ENCODE peak calls at places on chromosomes 6 and 20, in six cellular contexts. One of them, this sample, is unnamed.
A peak's percentile ranks its signal among the peaks of the same experiment; 100 is the strongest.

GRCh38 chr20:4234128-4234527 is 218.8 kb upstream of the RNF24 start:
- DNase-seq in HCT116: no peak
- DNase-seq in SK-N-SH: no peak
- DNase-seq in NT2/D1: no peak
- DNase-seq in H1: no peak
- DNase-seq in HepG2: no peak
- DNase-seq in this sample: no peak

GRCh38 chr20:57439432-57439831 is 48.2 kb downstream of the RBM38 start:
- DNase-seq in HCT116: no peak
- DNase-seq in SK-N-SH: no peak
- DNase-seq in NT2/D1: no peak
- DNase-seq in H1: no peak
- DNase-seq in HepG2: no peak
- DNase-seq in this sample: no peak

GRCh38 chr6:27477318-27478013 is 4.6 kb upstream of the ZNF184 start:
- DNase-seq in HCT116: no peak
- DNase-seq in SK-N-SH: no peak
- DNase-seq in NT2/D1: no peak
- DNase-seq in H1: no peak
- DNase-seq in HepG2: no peak
- DNase-seq in this sample: no peak

GRCh38 chr6:63636516-63636968 is 940 bp downstream of the PHF3 start:
- DNase-seq in HCT116: peak; percentile 13
- DNase-seq in SK-N-SH: peak; percentile 47
- DNase-seq in NT2/D1: no peak
- DNase-seq in H1: no peak
- DNase-seq in HepG2: peak; percentile 59
- DNase-seq in this sample: no peak

GRCh38 chr6:117870477-117871243 is 36.4 kb upstream of the SLC35F1 start:
- DNase-seq in HCT116: no peak
- DNase-seq in SK-N-SH: no peak
- DNase-seq in NT2/D1: no peak
- DNase-seq in H1: no peak
- DNase-seq in HepG2: no peak
- DNase-seq in this sample: no peak

GRCh38 chr6:124466949-124467348 is 495.3 kb upstream of the RNF217 start:
- DNase-seq in HCT116: no peak
- DNase-seq in SK-N-SH: no peak
- DNase-seq in NT2/D1: no peak
- DNase-seq in H1: no peak
- DNase-seq in HepG2: no peak
- DNase-seq in this sample: no peak

GRCh38 chr6:38587766-38588362 is 51.9 kb downstream of the BTBD9 start:
- DNase-seq in HCT116: no peak
- DNase-seq in SK-N-SH: no peak
- DNase-seq in NT2/D1: no peak
- DNase-seq in H1: no peak
- DNase-seq in HepG2: no peak
- DNase-seq in this sample: no peak

GRCh38 chr6:120608826-120609225 is 725.5 kb downstream of the TBC1D32 start:
- DNase-seq in HCT116: no peak
- DNase-seq in SK-N-SH: no peak
- DNase-seq in NT2/D1: no peak
- DNase-seq in H1: no peak
- DNase-seq in HepG2: peak; percentile 8
- DNase-seq in this sample: no peak

GRCh38 chr20:48606117-48606840 is 221.5 kb downstream of the PREX1 start:
- DNase-seq in HCT116: no peak
- DNase-seq in SK-N-SH: no peak
- DNase-seq in NT2/D1: no peak
- DNase-seq in H1: no peak
- DNase-seq in HepG2: no peak
- DNase-seq in this sample: no peak

GRCh38 chr20:6708010-6708409 is 59.5 kb upstream of the BMP2 start:
- DNase-seq in HCT116: no peak
- DNase-seq in SK-N-SH: no peak
- DNase-seq in NT2/D1: peak; percentile 16
- DNase-seq in H1: no peak
- DNase-seq in HepG2: no peak
- DNase-seq in this sample: no peak

GRCh38 chr6:52992980-52993379 is 2.1 kb downstream of the GSTA4 start:
- DNase-seq in HCT116: no peak
- DNase-seq in SK-N-SH: no peak
- DNase-seq in NT2/D1: no peak
- DNase-seq in H1: no peak
- DNase-seq in HepG2: no peak
- DNase-seq in this sample: no peak

GRCh38 chr20:8994045-8994444 is 74.8 kb upstream of the PLCB4 start:
- DNase-seq in HCT116: no peak
- DNase-seq in SK-N-SH: no peak
- DNase-seq in NT2/D1: no peak
- DNase-seq in H1: no peak
- DNase-seq in HepG2: no peak
- DNase-seq in this sample: no peak

GRCh38 chr6:53391170-53391569 is 42.4 kb upstream of the ELOVL5 start:
- DNase-seq in HCT116: no peak
- DNase-seq in SK-N-SH: no peak
- DNase-seq in NT2/D1: no peak
- DNase-seq in H1: no peak
- DNase-seq in HepG2: no peak
- DNase-seq in this sample: no peak

GRCh38 chr20:49450281-49450707 is 32.2 kb downstream of the KCNB1 start:
- DNase-seq in HCT116: no peak
- DNase-seq in SK-N-SH: peak; percentile 43
- DNase-seq in NT2/D1: peak; percentile 42
- DNase-seq in H1: no peak
- DNase-seq in HepG2: no peak
- DNase-seq in this sample: no peak

GRCh38 chr20:3890410-3890751 is 1.2 kb downstream of the PANK2 start:
- DNase-seq in HCT116: no peak
- DNase-seq in SK-N-SH: no peak
- DNase-seq in NT2/D1: no peak
- DNase-seq in H1: no peak
- DNase-seq in HepG2: peak; percentile 48
- DNase-seq in this sample: no peak

GRCh38 chr6:11769244-11769643 is 9.4 kb downstream of the ADTRP start:
- DNase-seq in HCT116: no peak
- DNase-seq in SK-N-SH: no peak
- DNase-seq in NT2/D1: no peak
- DNase-seq in H1: no peak
- DNase-seq in HepG2: no peak
- DNase-seq in this sample: no peak

GRCh38 chr20:12966468-12967085 is 42.2 kb upstream of the SPTLC3 start:
- DNase-seq in HCT116: no peak
- DNase-seq in SK-N-SH: no peak
- DNase-seq in NT2/D1: no peak
- DNase-seq in H1: no peak
- DNase-seq in HepG2: peak; percentile 65
- DNase-seq in this sample: no peak

GRCh38 chr20:44069203-44069931 is 117.6 kb downstream of the JPH2 start:
- DNase-seq in HCT116: no peak
- DNase-seq in SK-N-SH: no peak
- DNase-seq in NT2/D1: no peak
- DNase-seq in H1: peak; percentile 22
- DNase-seq in HepG2: no peak
- DNase-seq in this sample: peak; percentile 57

GRCh38 chr6:81451787-81452186 is 300.7 kb downstream of the TENT5A start:
- DNase-seq in HCT116: peak; percentile 98
- DNase-seq in SK-N-SH: no peak
- DNase-seq in NT2/D1: no peak
- DNase-seq in H1: no peak
- DNase-seq in HepG2: peak; percentile 69
- DNase-seq in this sample: no peak

GRCh38 chr20:17014217-17014616 is 212.6 kb upstream of the PCSK2 start:
- DNase-seq in HCT116: no peak
- DNase-seq in SK-N-SH: peak; percentile 36
- DNase-seq in NT2/D1: no peak
- DNase-seq in H1: no peak
- DNase-seq in HepG2: no peak
- DNase-seq in this sample: no peak

GRCh38 chr6:107491791-107492674 is 2.1 kb downstream of the SOBP start:
- DNase-seq in HCT116: no peak
- DNase-seq in SK-N-SH: no peak
- DNase-seq in NT2/D1: no peak
- DNase-seq in H1: no peak
- DNase-seq in HepG2: peak; percentile 24
- DNase-seq in this sample: no peak

GRCh38 chr6:3163248-3163594 is 5.9 kb upstream of the TUBB2A start:
- DNase-seq in HCT116: no peak
- DNase-seq in SK-N-SH: no peak
- DNase-seq in NT2/D1: no peak
- DNase-seq in H1: no peak
- DNase-seq in HepG2: no peak
- DNase-seq in this sample: no peak

GRCh38 chr20:62832212-62832922 is 15.5 kb downstream of the COL9A3 start:
- DNase-seq in HCT116: peak; percentile 51
- DNase-seq in SK-N-SH: peak; percentile 21
- DNase-seq in NT2/D1: peak; percentile 57
- DNase-seq in H1: no peak
- DNase-seq in HepG2: no peak
- DNase-seq in this sample: peak; percentile 57

GRCh38 chr6:167733740-167734661 is 92.7 kb upstream of the AFDN start:
- DNase-seq in HCT116: no peak
- DNase-seq in SK-N-SH: no peak
- DNase-seq in NT2/D1: no peak
- DNase-seq in H1: no peak
- DNase-seq in HepG2: peak; percentile 99
- DNase-seq in this sample: no peak

GRCh38 chr20:21272279-21272678 is 30.9 kb upstream of the XRN2 start:
- DNase-seq in HCT116: no peak
- DNase-seq in SK-N-SH: no peak
- DNase-seq in NT2/D1: no peak
- DNase-seq in H1: no peak
- DNase-seq in HepG2: no peak
- DNase-seq in this sample: no peak

GRCh38 chr6:168124161-168124560 is 45.1 kb upstream of the FRMD1 start:
- DNase-seq in HCT116: no peak
- DNase-seq in SK-N-SH: no peak
- DNase-seq in NT2/D1: no peak
- DNase-seq in H1: no peak
- DNase-seq in HepG2: no peak
- DNase-seq in this sample: no peak

GRCh38 chr6:112222111-112222726 is 32.1 kb downstream of the LAMA4 start:
- DNase-seq in HCT116: no peak
- DNase-seq in SK-N-SH: no peak
- DNase-seq in NT2/D1: no peak
- DNase-seq in H1: no peak
- DNase-seq in HepG2: no peak
- DNase-seq in this sample: no peak

GRCh38 chr6:57303931-57304681 is 13.3 kb upstream of the PRIM2 start:
- DNase-seq in HCT116: no peak
- DNase-seq in SK-N-SH: peak; percentile 37
- DNase-seq in NT2/D1: no peak
- DNase-seq in H1: no peak
- DNase-seq in HepG2: no peak
- DNase-seq in this sample: no peak

GRCh38 chr6:53250137-53250760 is 98.5 kb downstream of the ELOVL5 start:
- DNase-seq in HCT116: no peak
- DNase-seq in SK-N-SH: no peak
- DNase-seq in NT2/D1: no peak
- DNase-seq in H1: no peak
- DNase-seq in HepG2: no peak
- DNase-seq in this sample: no peak

GRCh38 chr6:145836170-145836569 is 21.6 kb upstream of the FBXO30 start:
- DNase-seq in HCT116: no peak
- DNase-seq in SK-N-SH: no peak
- DNase-seq in NT2/D1: peak; percentile 3
- DNase-seq in H1: no peak
- DNase-seq in HepG2: no peak
- DNase-seq in this sample: no peak

GRCh38 chr6:40893021-40893420 is 146.0 kb downstream of the UNC5CL start:
- DNase-seq in HCT116: no peak
- DNase-seq in SK-N-SH: no peak
- DNase-seq in NT2/D1: no peak
- DNase-seq in H1: no peak
- DNase-seq in HepG2: no peak
- DNase-seq in this sample: no peak

GRCh38 chr6:105851181-105851580 is 235.0 kb upstream of the PRDM1 start:
- DNase-seq in HCT116: no peak
- DNase-seq in SK-N-SH: no peak
- DNase-seq in NT2/D1: no peak
- DNase-seq in H1: no peak
- DNase-seq in HepG2: no peak
- DNase-seq in this sample: no peak

GRCh38 chr6:30007132-30007764 is 53.8 kb upstream of the POLR1H start:
- DNase-seq in HCT116: no peak
- DNase-seq in SK-N-SH: no peak
- DNase-seq in NT2/D1: no peak
- DNase-seq in H1: peak; percentile 86
- DNase-seq in HepG2: no peak
- DNase-seq in this sample: no peak

GRCh38 chr6:56223995-56224394 is 23.4 kb downstream of the COL21A1 start:
- DNase-seq in HCT116: no peak
- DNase-seq in SK-N-SH: no peak
- DNase-seq in NT2/D1: no peak
- DNase-seq in H1: no peak
- DNase-seq in HepG2: no peak
- DNase-seq in this sample: no peak
- TF ChIP-seq YY1 in HCT116: no peak
- TF ChIP-seq YY1 in SK-N-SH: no peak
- TF ChIP-seq YY1 in NT2/D1: no peak
- TF ChIP-seq YY1 in H1: no peak
- TF ChIP-seq YY1 in HepG2: no peak
- TF ChIP-seq YY1 in this sample: no peak

GRCh38 chr20:51287628-51288413 is 254.7 kb downstream of the NFATC2 start:
- DNase-seq in HCT116: no peak
- DNase-seq in SK-N-SH: peak; percentile 36
- DNase-seq in NT2/D1: no peak
- DNase-seq in H1: no peak
- DNase-seq in HepG2: no peak
- DNase-seq in this sample: no peak
- TF ChIP-seq YY1 in HCT116: no peak
- TF ChIP-seq YY1 in SK-N-SH: no peak
- TF ChIP-seq YY1 in NT2/D1: no peak
- TF ChIP-seq YY1 in H1: no peak
- TF ChIP-seq YY1 in HepG2: no peak
- TF ChIP-seq YY1 in this sample: no peak

GRCh38 chr6:85348643-85349042 is 101.2 kb upstream of the NT5E start:
- DNase-seq in HCT116: no peak
- DNase-seq in SK-N-SH: no peak
- DNase-seq in NT2/D1: no peak
- DNase-seq in H1: peak; percentile 71
- DNase-seq in HepG2: no peak
- DNase-seq in this sample: no peak
- TF ChIP-seq YY1 in HCT116: no peak
- TF ChIP-seq YY1 in SK-N-SH: no peak
- TF ChIP-seq YY1 in NT2/D1: no peak
- TF ChIP-seq YY1 in H1: no peak
- TF ChIP-seq YY1 in HepG2: no peak
- TF ChIP-seq YY1 in this sample: no peak

GRCh38 chr6:39839445-39839844 is 47.3 kb downstream of the DAAM2 start:
- DNase-seq in HCT116: no peak
- DNase-seq in SK-N-SH: no peak
- DNase-seq in NT2/D1: no peak
- DNase-seq in H1: no peak
- DNase-seq in HepG2: no peak
- DNase-seq in this sample: no peak
- TF ChIP-seq YY1 in HCT116: no peak
- TF ChIP-seq YY1 in SK-N-SH: no peak
- TF ChIP-seq YY1 in NT2/D1: no peak
- TF ChIP-seq YY1 in H1: no peak
- TF ChIP-seq YY1 in HepG2: no peak
- TF ChIP-seq YY1 in this sample: no peak

This sample was measured in GM12878.